ENCODE peak calls at places on chromosomes 6 and 20, in nine cellular contexts. Q, H, B, A, M, P, R, D and O are unnamed samples. For H3K4me1, the result is how much of the 10 kb centered on the place peaks cover.

GRCh38 chr6:18509871-18510643 is 122.9 kb downstream of the RNF144B start:
- DNase-seq in B (no peak), A (no peak), D (no peak), P (no peak), H (no peak), M (no peak), R (no peak), Q (no peak), O (no peak)

GRCh38 chr6:21500894-21501293 is 92.7 kb upstream of the SOX4 start:
- DNase-seq in H (no peak), A (no peak), M (peak), B (no peak), D (no peak), Q (no peak), R (no peak), P (no peak), O (no peak)

GRCh38 chr6:125733516-125734300 is 15.7 kb upstream of the HEY2 start:
- DNase-seq in A (no peak), D (no peak), M (no peak), B (no peak), H (no peak), P (no peak), Q (no peak), R (no peak), O (no peak)

GRCh38 chr6:19327684-19328083 is 509.5 kb upstream of the ID4 start:
- DNase-seq in R (no peak), H (no peak), M (no peak), Q (no peak), P (no peak), B (no peak), D (no peak), A (no peak), O (no peak)

GRCh38 chr6:17768388-17768787 is 61.7 kb upstream of the NUP153 start:
- DNase-seq in A (no peak), Q (no peak), P (peak), B (no peak), M (no peak), H (no peak), R (no peak), D (no peak), O (no peak)

GRCh38 chr6:2229742-2230141 is 15.7 kb downstream of the GMDS start:
- DNase-seq in D (no peak), Q (no peak), B (no peak), H (no peak), R (no peak), A (no peak), P (no peak), M (no peak), O (no peak)

GRCh38 chr20:2692036-2692885 is at the start of gene EBF4:
- DNase-seq in M (peak), D (no peak), Q (peak), A (peak), H (peak), P (no peak), B (peak), R (peak), O (no peak)

GRCh38 chr20:58192567-58192966 is 35.9 kb downstream of the ANKRD60 start:
- DNase-seq in D (no peak), P (no peak), B (no peak), M (no peak), A (no peak), Q (no peak), H (no peak), R (no peak), O (no peak)

GRCh38 chr6:52303178-52303577 is 18.6 kb upstream of the MCM3 start:
- DNase-seq in M (no peak), Q (no peak), D (no peak), H (no peak), P (no peak), A (no peak), R (no peak), B (no peak), O (no peak)

GRCh38 chr20:15834857-15835256 is 738.4 kb downstream of the KIF16B start:
- DNase-seq in R (no peak), P (no peak), Q (no peak), D (no peak), M (no peak), H (no peak), B (no peak), A (no peak), O (no peak)

GRCh38 chr20:19403549-19403948 is 191.1 kb downstream of the SLC24A3 start:
- DNase-seq in P (no peak), M (no peak), H (no peak), A (no peak), R (no peak), B (no peak), Q (no peak), D (no peak), O (no peak)

GRCh38 chr20:38139919-38140753 is 24.9 kb downstream of the TGM2 start:
- DNase-seq in H (no peak), Q (no peak), P (no peak), B (peak), R (no peak), D (peak), M (no peak), A (peak), O (no peak)

GRCh38 chr6:157631388-157631787 is 191.7 kb upstream of the SNX9 start:
- DNase-seq in H (no peak), P (peak), R (no peak), B (no peak), A (no peak), Q (no peak), D (no peak), M (no peak), O (no peak)

GRCh38 chr6:50591135-50591534 is 122.2 kb upstream of the TFAP2D start:
- DNase-seq in P (no peak), H (no peak), A (no peak), D (no peak), R (no peak), Q (no peak), M (no peak), B (no peak), O (no peak)

GRCh38 chr6:116969211-116969863 is 92.3 kb downstream of the RFX6 start:
- DNase-seq in B (no peak), R (peak), M (peak), A (no peak), D (no peak), H (no peak), P (peak), Q (no peak), O (no peak)

GRCh38 chr6:39925191-39925930 is 8.9 kb downstream of the MOCS1 start:
- DNase-seq in D (no peak), H (peak), B (no peak), Q (no peak), A (no peak), M (no peak), R (no peak), P (no peak), O (no peak)

GRCh38 chr20:63322146-63322922 is 29.3 kb downstream of the COL20A1 start:
- DNase-seq in P (no peak), A (no peak), Q (no peak), H (no peak), B (no peak), M (peak), D (peak), R (no peak), O (no peak)

GRCh38 chr20:33825340-33826269 is 14.5 kb downstream of the CHMP4B start:
- DNase-seq in Q (no peak), H (no peak), D (no peak), R (no peak), P (no peak), M (no peak), A (no peak), B (no peak), O (no peak)
- H3K4me1 ChIP-seq in Q (under half), H (half or more), D (under half), R (half or more), P (under half), M (half or more), A (under half), B (under half), O (half or more)

GRCh38 chr20:61702246-61702645 is 363.4 kb downstream of the TAF4 start:
- DNase-seq in D (no peak), M (no peak), H (no peak), P (no peak), Q (no peak), A (no peak), R (no peak), B (no peak), O (no peak)

GRCh38 chr20:61699184-61700066 is 366.3 kb downstream of the TAF4 start:
- DNase-seq in P (no peak), M (no peak), A (no peak), Q (peak), D (no peak), B (no peak), H (no peak), R (no peak), O (no peak)

GRCh38 chr20:61700595-61701140 is 365.0 kb downstream of the TAF4 start:
- DNase-seq in R (no peak), D (no peak), Q (no peak), B (no peak), A (no peak), P (no peak), H (no peak), M (no peak), O (no peak)

GRCh38 chr20:61701802-61702201 is 363.9 kb downstream of the TAF4 start:
- DNase-seq in Q (no peak), M (no peak), B (no peak), R (no peak), H (no peak), D (no peak), P (no peak), A (no peak), O (no peak)

GRCh38 chr20:61701401-61701800 is 364.3 kb downstream of the TAF4 start:
- DNase-seq in Q (no peak), A (no peak), P (no peak), B (no peak), M (no peak), H (no peak), D (no peak), R (no peak), O (no peak)
- H3K4me1 ChIP-seq in Q (under half), A (under half), P (under half), B (under half), M (under half), H (under half), D (under half), R (under half), O (under half)

DNA sequence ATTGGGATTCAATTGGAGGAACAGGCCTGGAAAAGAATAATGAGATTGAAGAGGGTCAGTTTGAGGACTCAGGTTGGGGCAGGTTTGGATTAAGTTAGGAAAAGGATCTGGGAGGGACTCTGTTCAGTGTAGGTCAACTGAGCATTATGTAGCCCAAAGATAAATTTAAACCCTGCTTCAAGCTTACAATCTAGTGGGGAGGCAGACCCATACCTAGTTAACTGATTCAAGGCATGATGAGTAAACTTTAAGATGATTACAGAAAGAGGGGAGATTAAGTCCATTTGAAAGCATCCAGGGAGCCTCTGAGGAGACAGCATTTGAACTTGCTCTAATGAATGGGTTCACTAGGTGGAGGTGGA is 11.4 kb upstream of the LTA start:
- DNase-seq in A (no peak), B (no peak), H (no peak), Q (no peak), M (no peak), D (no peak), R (no peak), P (no peak), O (no peak)
- H3K4me1 ChIP-seq in A (under half), B (under half), H (under half), Q (under half), M (under half), D (under half), R (under half), P (under half), O (under half)

DNA sequence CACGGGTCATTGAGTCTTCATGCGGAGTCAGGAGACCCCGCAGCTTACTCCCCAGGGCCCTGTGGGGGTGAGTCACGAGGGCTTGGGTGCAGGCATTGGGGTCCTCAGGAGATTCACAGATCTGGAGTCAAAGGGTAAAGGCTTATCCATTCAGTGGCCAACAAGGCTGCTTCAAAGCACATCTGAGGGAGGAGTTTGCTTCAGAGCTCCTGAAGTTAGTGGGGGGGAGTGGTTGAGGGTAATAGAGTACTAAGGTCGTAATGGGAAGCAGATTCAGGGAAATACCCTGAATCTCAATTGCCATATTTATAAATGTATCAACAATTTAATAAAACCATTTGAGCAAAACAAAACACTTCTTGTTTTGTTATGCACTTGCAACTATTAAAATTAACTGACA is 37.3 kb downstream of the SH3BGRL2 start:
- DNase-seq in H (no peak), M (no peak), A (no peak), R (no peak), B (no peak), D (no peak), P (no peak), Q (no peak), O (no peak)
- H3K4me1 ChIP-seq in H (under half), M (half or more), A (under half), R (under half), B (under half), D (under half), P (under half), Q (under half), O (under half)

GRCh38 chr6:34528996-34529664 is 27.0 kb downstream of the SPDEF start:
- DNase-seq in R (no peak), B (no peak), P (no peak), A (no peak), D (no peak), Q (peak), H (no peak), M (no peak), O (no peak)

GRCh38 chr6:34527751-34528670 is 28.1 kb downstream of the SPDEF start:
- DNase-seq in Q (peak), B (no peak), A (no peak), R (no peak), H (no peak), M (no peak), P (no peak), D (no peak), O (no peak)

GRCh38 chr6:34531580-34532201 is 24.4 kb downstream of the SPDEF start:
- DNase-seq in B (no peak), H (no peak), R (no peak), P (peak), A (no peak), M (no peak), Q (peak), D (peak), O (no peak)

GRCh38 chr6:34530753-34531365 is 25.3 kb downstream of the SPDEF start:
- DNase-seq in H (no peak), A (no peak), P (no peak), M (no peak), B (no peak), R (no peak), D (no peak), Q (no peak), O (no peak)

GRCh38 chr6:34529665-34530327 is 26.3 kb downstream of the SPDEF start:
- DNase-seq in R (no peak), D (no peak), Q (peak), A (no peak), B (no peak), H (peak), M (no peak), P (no peak), O (no peak)
- H3K4me1 ChIP-seq in R (under half), D (under half), Q (under half), A (under half), B (under half), H (under half), M (under half), P (under half), O (under half)